ENCODE peak calls at places on chromosomes 4 and X, in four cellular contexts. One of them, this sample, is unnamed. For H3K4me1, the result is how much of the 10 kb centered on the place peaks cover.

GRCh38 chr4:67721770-67722597 is 21.0 kb upstream of the UBA6 start:
- DNase-seq in OCI-LY7: no peak
- DNase-seq in MM.1S: no peak
- DNase-seq in pancreas: no peak
- DNase-seq in this sample: no peak

GRCh38 chr4:110347805-110348204 is 128.2 kb upstream of the ENPEP start:
- DNase-seq in OCI-LY7: no peak
- DNase-seq in MM.1S: no peak
- DNase-seq in pancreas: no peak
- DNase-seq in this sample: no peak

GRCh38 chr4:83436680-83437079 is 18.9 kb downstream of the HELQ start:
- DNase-seq in OCI-LY7: peak
- DNase-seq in MM.1S: no peak
- DNase-seq in pancreas: no peak
- DNase-seq in this sample: no peak

GRCh38 chr4:77010841-77011354 is 61.3 kb downstream of the SEPTIN11 start:
- DNase-seq in OCI-LY7: no peak
- DNase-seq in MM.1S: no peak
- DNase-seq in pancreas: no peak
- DNase-seq in this sample: no peak

GRCh38 chrX:109920325-109920724 is 82.6 kb upstream of the TMEM164 start:
- DNase-seq in OCI-LY7: no peak
- DNase-seq in MM.1S: no peak
- DNase-seq in pancreas: no peak
- DNase-seq in this sample: no peak

GRCh38 chrX:129650821-129651510 is 3.8 kb downstream of the APLN start:
- DNase-seq in OCI-LY7: no peak
- DNase-seq in MM.1S: no peak
- DNase-seq in pancreas: no peak
- DNase-seq in this sample: no peak

GRCh38 chr4:80731436-80731835 is 299.1 kb upstream of the BMP3 start:
- DNase-seq in OCI-LY7: peak
- DNase-seq in MM.1S: no peak
- DNase-seq in pancreas: no peak
- DNase-seq in this sample: no peak

GRCh38 chrX:136035663-136036062 is 50.4 kb downstream of the SLC9A6 start:
- DNase-seq in OCI-LY7: no peak
- DNase-seq in MM.1S: no peak
- DNase-seq in pancreas: no peak
- DNase-seq in this sample: no peak

GRCh38 chrX:155819525-155819924 is 61.6 kb upstream of the VAMP7 start:
- DNase-seq in OCI-LY7: no peak
- DNase-seq in MM.1S: no peak
- DNase-seq in pancreas: no peak
- DNase-seq in this sample: no peak

GRCh38 chr4:140705625-140706275 is 50.4 kb downstream of the TBC1D9 start:
- DNase-seq in OCI-LY7: no peak
- DNase-seq in MM.1S: no peak
- DNase-seq in pancreas: no peak
- DNase-seq in this sample: no peak

GRCh38 chr4:3252831-3253641 is 4.1 kb downstream of the MSANTD1 start:
- DNase-seq in OCI-LY7: no peak
- DNase-seq in MM.1S: no peak
- DNase-seq in pancreas: peak
- DNase-seq in this sample: no peak

GRCh38 chrX:148664171-148664570 is 163.8 kb downstream of the AFF2 start:
- DNase-seq in OCI-LY7: no peak
- DNase-seq in MM.1S: no peak
- DNase-seq in pancreas: no peak
- DNase-seq in this sample: no peak

GRCh38 chr4:19227701-19228100 is 1024.0 kb upstream of the SLIT2 start:
- DNase-seq in OCI-LY7: no peak
- DNase-seq in MM.1S: no peak
- DNase-seq in pancreas: no peak
- DNase-seq in this sample: no peak

GRCh38 chr4:177667687-177668086 is 225.4 kb upstream of the AGA start:
- DNase-seq in OCI-LY7: no peak
- DNase-seq in MM.1S: no peak
- DNase-seq in pancreas: no peak
- DNase-seq in this sample: no peak

GRCh38 chr4:111268769-111269414 is 646.0 kb upstream of the PITX2 start:
- DNase-seq in OCI-LY7: no peak
- DNase-seq in MM.1S: peak
- DNase-seq in pancreas: no peak
- DNase-seq in this sample: no peak

GRCh38 chr4:174120446-174121142 is 162.9 kb downstream of the FBXO8 start:
- DNase-seq in OCI-LY7: peak
- DNase-seq in MM.1S: peak
- DNase-seq in pancreas: no peak
- DNase-seq in this sample: no peak

GRCh38 chr4:25795566-25796454 is 67.0 kb downstream of the SEL1L3 start:
- DNase-seq in OCI-LY7: no peak
- DNase-seq in MM.1S: no peak
- DNase-seq in pancreas: no peak
- DNase-seq in this sample: no peak

GRCh38 chrX:151505796-151506195 is 57.7 kb upstream of the PASD1 start:
- DNase-seq in OCI-LY7: peak
- DNase-seq in MM.1S: no peak
- DNase-seq in pancreas: no peak
- DNase-seq in this sample: no peak

GRCh38 chr4:77432702-77433101 is 172.9 kb upstream of the CXCL13 start:
- DNase-seq in OCI-LY7: peak
- DNase-seq in MM.1S: peak
- DNase-seq in pancreas: no peak
- DNase-seq in this sample: no peak

GRCh38 chr4:171644430-171645057 is 168.7 kb upstream of the GALNTL6 start:
- DNase-seq in OCI-LY7: no peak
- DNase-seq in MM.1S: peak
- DNase-seq in pancreas: no peak
- DNase-seq in this sample: no peak

GRCh38 chr4:164847967-164848649 is 28.9 kb upstream of the APELA start:
- DNase-seq in OCI-LY7: no peak
- DNase-seq in MM.1S: no peak
- DNase-seq in pancreas: no peak
- DNase-seq in this sample: no peak

GRCh38 chrX:104852241-104852640 is 286.2 kb downstream of the IL1RAPL2 start:
- DNase-seq in OCI-LY7: no peak
- DNase-seq in MM.1S: no peak
- DNase-seq in pancreas: no peak
- DNase-seq in this sample: no peak

GRCh38 chr4:151561551-151562256 is 152.7 kb downstream of the FHIP1A start:
- DNase-seq in OCI-LY7: no peak
- DNase-seq in MM.1S: no peak
- DNase-seq in pancreas: no peak
- DNase-seq in this sample: no peak

GRCh38 chrX:15233416-15234015 is 36.4 kb downstream of the ASB9 start:
- DNase-seq in OCI-LY7: no peak
- DNase-seq in MM.1S: no peak
- DNase-seq in pancreas: no peak
- DNase-seq in this sample: no peak

GRCh38 chr4:81062001-81062400 is 31.5 kb downstream of the BMP3 start:
- DNase-seq in OCI-LY7: no peak
- DNase-seq in MM.1S: no peak
- DNase-seq in pancreas: no peak
- DNase-seq in this sample: no peak

GRCh38 chr4:95050980-95051688 is 293.4 kb downstream of the BMPR1B start:
- DNase-seq in OCI-LY7: no peak
- DNase-seq in MM.1S: no peak
- DNase-seq in pancreas: peak
- DNase-seq in this sample: no peak

GRCh38 chr4:7513731-7514130 is 79.0 kb upstream of the PSAPL1 start:
- DNase-seq in OCI-LY7: no peak
- DNase-seq in MM.1S: no peak
- DNase-seq in pancreas: no peak
- DNase-seq in this sample: no peak

GRCh38 chr4:85127653-85128052 is 161.2 kb upstream of the WDFY3 start:
- DNase-seq in OCI-LY7: peak
- DNase-seq in MM.1S: peak
- DNase-seq in pancreas: peak
- DNase-seq in this sample: no peak

GRCh38 chr4:2534904-2535385 is 1.5 kb upstream of the FAM193A start:
- DNase-seq in OCI-LY7: no peak
- DNase-seq in MM.1S: no peak
- DNase-seq in pancreas: no peak
- DNase-seq in this sample: no peak

GRCh38 chrX:149687991-149688390 is 23.9 kb upstream of the MAGEA11 start:
- DNase-seq in OCI-LY7: no peak
- DNase-seq in MM.1S: no peak
- DNase-seq in pancreas: no peak
- DNase-seq in this sample: no peak
- H3K4me1 ChIP-seq in OCI-LY7: under half
- H3K4me1 ChIP-seq in MM.1S: under half
- H3K4me1 ChIP-seq in pancreas: under half
- H3K4me1 ChIP-seq in this sample: under half

GRCh38 chr4:183099537-183100297 is 660 bp downstream of the WWC2 start:
- DNase-seq in OCI-LY7: no peak
- DNase-seq in MM.1S: peak
- DNase-seq in pancreas: peak
- DNase-seq in this sample: peak

GRCh38 chr4:183100827-183101226 is 1.8 kb downstream of the WWC2 start:
- DNase-seq in OCI-LY7: no peak
- DNase-seq in MM.1S: no peak
- DNase-seq in pancreas: no peak
- DNase-seq in this sample: no peak

GRCh38 chr4:183100298-183100599 is 1.2 kb downstream of the WWC2 start:
- DNase-seq in OCI-LY7: no peak
- DNase-seq in MM.1S: no peak
- DNase-seq in pancreas: no peak
- DNase-seq in this sample: no peak

GRCh38 chr4:183105092-183105491 is 6.0 kb downstream of the WWC2 start:
- DNase-seq in OCI-LY7: no peak
- DNase-seq in MM.1S: no peak
- DNase-seq in pancreas: no peak
- DNase-seq in this sample: no peak

GRCh38 chr4:183101956-183102480 is 3.0 kb downstream of the WWC2 start:
- DNase-seq in OCI-LY7: no peak
- DNase-seq in MM.1S: no peak
- DNase-seq in pancreas: no peak
- DNase-seq in this sample: no peak
- H3K4me1 ChIP-seq in OCI-LY7: under half
- H3K4me1 ChIP-seq in MM.1S: under half
- H3K4me1 ChIP-seq in pancreas: under half
- H3K4me1 ChIP-seq in this sample: under half

DNA sequence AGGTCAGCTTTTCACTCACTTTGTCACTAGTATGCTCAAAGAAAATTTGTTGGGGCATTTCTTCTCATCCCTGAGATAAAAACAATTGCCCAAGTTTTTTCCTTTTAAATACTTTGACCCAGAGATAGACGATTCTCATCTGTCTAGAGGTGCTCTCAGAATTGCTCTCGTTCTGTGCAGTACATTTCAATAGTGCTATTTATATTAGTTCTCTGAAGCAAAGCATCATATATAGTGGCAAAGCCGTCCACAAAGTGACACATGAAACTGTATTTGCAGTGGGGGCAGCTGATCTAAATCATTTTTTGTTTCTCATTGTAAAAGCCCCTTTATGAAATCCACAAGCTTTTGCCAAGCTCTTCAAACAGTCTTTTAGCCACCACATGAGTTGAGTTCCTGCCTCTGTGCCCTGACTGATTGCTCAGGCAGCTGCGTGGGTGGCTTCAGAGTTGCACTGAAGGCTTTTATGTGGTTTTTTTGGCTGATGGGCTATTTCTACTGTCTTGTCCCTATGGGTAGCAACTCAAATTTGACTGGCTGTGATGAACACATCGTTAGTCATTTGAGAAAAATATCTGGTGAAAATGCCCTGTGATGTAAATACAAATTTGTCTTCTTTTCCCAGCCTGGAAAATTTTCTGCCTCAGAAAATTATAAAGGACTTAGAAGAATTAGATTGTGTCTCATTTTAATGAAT is 119.1 kb upstream of the OTUD4 start:
- DNase-seq in OCI-LY7: peak
- DNase-seq in MM.1S: peak
- DNase-seq in pancreas: no peak
- DNase-seq in this sample: peak
- H3K4me1 ChIP-seq in OCI-LY7: under half
- H3K4me1 ChIP-seq in MM.1S: under half
- H3K4me1 ChIP-seq in pancreas: under half
- H3K4me1 ChIP-seq in this sample: under half

GRCh38 chrX:124010157-124010556 is 48.7 kb downstream of the STAG2 start:
- DNase-seq in OCI-LY7: no peak
- DNase-seq in MM.1S: no peak
- DNase-seq in pancreas: no peak
- DNase-seq in this sample: no peak
- H3K4me1 ChIP-seq in OCI-LY7: under half
- H3K4me1 ChIP-seq in MM.1S: under half
- H3K4me1 ChIP-seq in pancreas: under half
- H3K4me1 ChIP-seq in this sample: under half

GRCh38 chr4:61838072-61838471 is 637.9 kb downstream of the ADGRL3 start:
- DNase-seq in OCI-LY7: no peak
- DNase-seq in MM.1S: no peak
- DNase-seq in pancreas: no peak
- DNase-seq in this sample: no peak

GRCh38 chr4:61841710-61842109 is 641.6 kb downstream of the ADGRL3 start:
- DNase-seq in OCI-LY7: no peak
- DNase-seq in MM.1S: no peak
- DNase-seq in pancreas: no peak
- DNase-seq in this sample: no peak

GRCh38 chr4:61831987-61832386 is 631.9 kb downstream of the ADGRL3 start:
- DNase-seq in OCI-LY7: no peak
- DNase-seq in MM.1S: no peak
- DNase-seq in pancreas: no peak
- DNase-seq in this sample: no peak

GRCh38 chr4:61837395-61837794 is 637.3 kb downstream of the ADGRL3 start:
- DNase-seq in OCI-LY7: no peak
- DNase-seq in MM.1S: no peak
- DNase-seq in pancreas: no peak
- DNase-seq in this sample: no peak
- H3K4me1 ChIP-seq in OCI-LY7: under half
- H3K4me1 ChIP-seq in MM.1S: under half
- H3K4me1 ChIP-seq in pancreas: under half
- H3K4me1 ChIP-seq in this sample: under half

DNA sequence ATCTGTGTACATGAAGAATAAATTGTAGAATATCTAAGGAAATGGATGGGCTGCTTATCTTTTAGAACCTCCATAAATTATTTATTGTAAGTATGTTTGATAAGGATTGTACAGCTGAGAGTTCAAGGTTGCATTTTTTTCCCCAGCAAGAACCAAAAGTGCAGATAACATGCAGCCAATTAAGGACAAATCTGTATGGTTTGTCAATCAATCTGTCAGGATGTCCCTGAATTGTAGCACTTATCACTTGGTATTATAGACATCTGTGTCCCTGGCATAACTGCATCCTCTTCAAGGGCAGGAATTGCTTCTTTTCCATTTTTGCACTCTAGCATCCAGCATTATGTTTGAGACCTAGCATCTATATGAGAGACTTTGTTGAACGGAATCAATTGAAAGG is 95.4 kb upstream of the IGFBP7 start:
- DNase-seq in OCI-LY7: no peak
- DNase-seq in MM.1S: no peak
- DNase-seq in pancreas: no peak
- DNase-seq in this sample: no peak
- H3K4me1 ChIP-seq in OCI-LY7: under half
- H3K4me1 ChIP-seq in MM.1S: under half
- H3K4me1 ChIP-seq in pancreas: under half
- H3K4me1 ChIP-seq in this sample: under half

GRCh38 chr4:148345509-148345908 is 96.7 kb downstream of the NR3C2 start:
- DNase-seq in OCI-LY7: no peak
- DNase-seq in MM.1S: no peak
- DNase-seq in pancreas: no peak
- DNase-seq in this sample: no peak
- H3K4me1 ChIP-seq in OCI-LY7: under half
- H3K4me1 ChIP-seq in MM.1S: under half
- H3K4me1 ChIP-seq in pancreas: under half
- H3K4me1 ChIP-seq in this sample: under half